ENCODE peak calls at places on chromosomes 16 and 17, in nine cellular contexts. G is testis; C is upper lobe of right lung; X is fibroblast of lung; M is cardiac muscle cell; Q is HCT116; F is aorta; A is CD4-positive, CD25-positive, alpha-beta regulatory T cell; K is left ventricle myocardium inferior. U is an unnamed sample.

GRCh38 chr16:86723699-86724098 is 145.3 kb downstream of the FOXL1 start:
- DNase-seq in G (peak), C (no peak), X (no peak), M (no peak), Q (peak), F (no peak), A (no peak), K (no peak), U (no peak)

GRCh38 chr17:20033410-20033809 is 24.3 kb downstream of the SPECC1 start:
- DNase-seq in G (no peak), C (no peak), X (no peak), M (no peak), Q (no peak), F (no peak), A (no peak), K (no peak), U (no peak)

GRCh38 chr17:8707591-8708453 is 36.8 kb downstream of the CCDC42 start:
- DNase-seq in G (no peak), C (no peak), X (no peak), M (peak), Q (no peak), F (no peak), A (no peak), K (no peak), U (no peak)

GRCh38 chr17:39737331-39737760 is 392 bp upstream of the GRB7 start:
- DNase-seq in G (no peak), C (no peak), X (no peak), M (no peak), Q (no peak), F (no peak), A (no peak), K (no peak), U (no peak)

GRCh38 chr17:32160526-32160925 is 18.2 kb downstream of the RHOT1 start:
- DNase-seq in G (no peak), C (no peak), X (no peak), M (no peak), Q (no peak), F (no peak), A (no peak), K (no peak), U (no peak)

GRCh38 chr16:49519741-49520140 is 146.1 kb downstream of the C16orf78 start:
- DNase-seq in G (no peak), C (no peak), X (no peak), M (no peak), Q (no peak), F (no peak), A (no peak), K (no peak), U (no peak)

GRCh38 chr16:27264151-27264550 is 4.4 kb downstream of the NSMCE1 start:
- DNase-seq in G (no peak), C (no peak), X (peak), M (peak), Q (peak), F (no peak), A (no peak), K (no peak), U (no peak)

GRCh38 chr17:7495906-7496434 is 11.8 kb downstream of the POLR2A start:
- DNase-seq in G (no peak), C (no peak), X (no peak), M (no peak), Q (no peak), F (no peak), A (no peak), K (no peak), U (no peak)

GRCh38 chr17:34859652-34860051 is 101.6 kb downstream of the CCT6B start:
- DNase-seq in G (no peak), C (no peak), X (no peak), M (no peak), Q (no peak), F (peak), A (no peak), K (no peak), U (no peak)

GRCh38 chr17:28519236-28519635 is 13.1 kb downstream of the FOXN1 start:
- DNase-seq in G (no peak), C (no peak), X (no peak), M (no peak), Q (no peak), F (no peak), A (no peak), K (no peak), U (no peak)

GRCh38 chr16:77951788-77952187 is 70.6 kb upstream of the CLEC3A start:
- DNase-seq in G (no peak), C (no peak), X (no peak), M (peak), Q (peak), F (no peak), A (no peak), K (no peak), U (no peak)

GRCh38 chr17:60229189-60229802 is 79.5 kb downstream of the CA4 start:
- DNase-seq in G (no peak), C (no peak), X (peak), M (peak), Q (peak), F (no peak), A (no peak), K (no peak), U (no peak)

GRCh38 chr16:65728652-65729051 is 606.8 kb upstream of the CDH11 start:
- DNase-seq in G (no peak), C (no peak), X (no peak), M (no peak), Q (no peak), F (no peak), A (no peak), K (no peak), U (no peak)

GRCh38 chr17:40563371-40564052 is 1.8 kb downstream of the CCR7 start:
- DNase-seq in G (no peak), C (no peak), X (no peak), M (no peak), Q (no peak), F (peak), A (peak), K (no peak), U (peak)

GRCh38 chr16:67482260-67482924 is 955 bp downstream of the AGRP start:
- DNase-seq in G (no peak), C (no peak), X (no peak), M (no peak), Q (no peak), F (no peak), A (no peak), K (no peak), U (no peak)

GRCh38 chr16:67483731-67484525 is 581 bp upstream of the AGRP start:
- DNase-seq in G (peak), C (no peak), X (no peak), M (no peak), Q (no peak), F (no peak), A (no peak), K (no peak), U (no peak)

GRCh38 chr16:67481561-67482259 is 753 bp upstream of the ATP6V0D1 start:
- DNase-seq in G (peak), C (peak), X (peak), M (peak), Q (no peak), F (no peak), A (peak), K (peak), U (no peak)

GRCh38 chr16:67480833-67481560 is at the start of gene ATP6V0D1:
- DNase-seq in G (peak), C (peak), X (peak), M (peak), Q (peak), F (peak), A (peak), K (peak), U (peak)

GRCh38 chr16:67483150-67483549 is at the start of gene AGRP:
- DNase-seq in G (no peak), C (no peak), X (no peak), M (no peak), Q (no peak), F (no peak), A (no peak), K (no peak), U (no peak)
- H3K4me3 ChIP-seq in G (no peak), C (peak), X (no peak), M (no peak), Q (no peak), F (no peak), A (peak), K (peak), U (no peak)

GRCh38 chr17:48542114-48542955 is 2.6 kb downstream of the HOXB2 start:
- DNase-seq in G (peak), C (no peak), X (no peak), M (peak), Q (no peak), F (peak), A (no peak), K (no peak), U (no peak)
- H3K27ac ChIP-seq in G (peak), C (peak), X (peak), M (peak), Q (peak), F (peak), A (peak), K (peak), U (no peak)

DNA sequence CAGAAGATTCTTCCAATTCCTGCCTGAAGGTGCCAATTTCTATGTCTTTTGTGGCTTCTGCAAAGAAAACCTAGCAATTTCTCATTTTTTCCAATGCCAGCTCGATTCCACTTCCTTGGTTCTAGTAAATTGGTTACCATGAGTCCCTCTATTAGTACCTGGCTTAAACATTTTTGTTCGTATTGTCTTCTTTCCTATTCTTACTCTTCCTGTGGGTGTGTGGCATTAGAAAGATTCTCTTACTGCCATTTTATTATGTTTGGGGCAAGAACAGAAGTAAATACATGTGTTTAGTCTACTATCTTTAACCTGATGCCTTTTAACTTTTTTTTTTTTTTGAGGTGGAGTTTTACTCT is 20.3 kb upstream of the MAPK3 start:
- DNase-seq in G (no peak), C (no peak), X (no peak), M (no peak), Q (no peak), F (no peak), A (no peak), K (no peak), U (no peak)
- H3K4me3 ChIP-seq in G (no peak), C (no peak), X (no peak), M (no peak), Q (no peak), F (no peak), A (no peak), K (no peak), U (no peak)

GRCh38 chr17:76734080-76734840 is 2.9 kb downstream of the SRSF2 start:
- DNase-seq in G (no peak), C (no peak), X (peak), M (peak), Q (no peak), F (no peak), A (no peak), K (no peak), U (peak)
- H3K27ac ChIP-seq in G (no peak), C (peak), X (peak), M (peak), Q (peak), F (no peak), A (peak), K (peak), U (peak)

DNA sequence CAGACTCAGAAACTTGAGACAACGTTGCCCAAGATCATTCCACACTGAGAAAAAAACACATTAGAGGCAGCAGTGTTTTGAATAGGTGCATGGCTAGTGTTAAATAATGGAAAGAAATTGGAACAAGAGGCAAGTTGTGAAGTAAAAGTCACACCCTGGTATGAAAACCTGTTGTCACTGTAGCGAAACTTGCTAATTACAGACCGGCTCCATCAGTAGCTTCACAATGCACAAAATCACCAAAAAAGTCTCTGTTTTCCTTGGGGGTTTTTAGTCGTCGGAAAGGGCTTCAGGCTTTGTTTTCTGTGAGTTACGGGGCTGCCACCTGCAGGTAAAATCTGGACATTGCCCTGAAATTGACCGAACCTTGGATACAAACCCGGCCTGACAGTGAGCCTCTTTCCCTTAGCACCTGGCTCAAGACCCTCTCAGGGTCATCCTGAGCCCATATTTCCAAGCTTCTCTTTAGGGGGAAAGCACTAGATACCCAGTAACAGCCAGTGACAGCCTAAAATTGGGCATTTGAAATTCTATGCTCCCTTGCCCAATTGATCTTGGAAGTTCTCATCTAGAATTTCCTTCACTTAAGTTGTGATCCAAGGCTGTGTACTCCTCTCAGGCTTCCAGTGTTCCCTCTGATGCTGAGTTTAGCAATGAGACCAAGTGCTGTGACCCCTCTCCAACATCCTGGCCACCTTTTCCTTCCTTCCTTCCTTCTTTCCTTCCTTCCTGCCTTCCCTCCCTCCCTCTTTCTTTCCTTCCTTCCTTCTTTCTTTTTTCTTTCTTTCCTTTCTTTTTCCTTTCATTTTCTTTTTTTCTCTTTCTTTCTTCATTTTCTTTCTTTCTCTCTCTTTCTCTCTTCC is 7.2 kb upstream of the GRB2 start:
- DNase-seq in G (peak), C (no peak), X (peak), M (peak), Q (peak), F (no peak), A (peak), K (no peak), U (peak)
- H3K4me3 ChIP-seq in G (no peak), C (peak), X (no peak), M (no peak), Q (peak), F (no peak), A (peak), K (peak), U (no peak)

GRCh38 chr16:2195316-2196161 is 866 bp downstream of the CASKIN1 start:
- DNase-seq in G (no peak), C (no peak), X (no peak), M (no peak), Q (no peak), F (no peak), A (no peak), K (no peak), U (no peak)
- H3K27ac ChIP-seq in G (no peak), C (no peak), X (no peak), M (no peak), Q (no peak), F (no peak), A (no peak), K (no peak), U (no peak)

GRCh38 chr17:78144146-78144719 is 2.0 kb upstream of the C17orf99 start:
- DNase-seq in G (peak), C (peak), X (peak), M (peak), Q (no peak), F (peak), A (no peak), K (peak), U (no peak)
- H3K4me3 ChIP-seq in G (no peak), C (no peak), X (no peak), M (no peak), Q (no peak), F (no peak), A (no peak), K (peak), U (no peak)

GRCh38 chr17:2204393-2204792 is 99.2 kb downstream of the SMG6 start:
- DNase-seq in G (no peak), C (no peak), X (no peak), M (no peak), Q (no peak), F (no peak), A (no peak), K (no peak), U (no peak)

GRCh38 chr17:2203818-2204217 is 99.8 kb downstream of the SMG6 start:
- DNase-seq in G (no peak), C (no peak), X (no peak), M (no peak), Q (no peak), F (no peak), A (no peak), K (no peak), U (no peak)

GRCh38 chr17:2198917-2199316 is 104.7 kb downstream of the SMG6 start:
- DNase-seq in G (no peak), C (no peak), X (peak), M (peak), Q (no peak), F (no peak), A (no peak), K (no peak), U (peak)

GRCh38 chr17:2202302-2202995 is 101.1 kb downstream of the SMG6 start:
- DNase-seq in G (no peak), C (no peak), X (no peak), M (no peak), Q (no peak), F (no peak), A (no peak), K (no peak), U (no peak)

DNA sequence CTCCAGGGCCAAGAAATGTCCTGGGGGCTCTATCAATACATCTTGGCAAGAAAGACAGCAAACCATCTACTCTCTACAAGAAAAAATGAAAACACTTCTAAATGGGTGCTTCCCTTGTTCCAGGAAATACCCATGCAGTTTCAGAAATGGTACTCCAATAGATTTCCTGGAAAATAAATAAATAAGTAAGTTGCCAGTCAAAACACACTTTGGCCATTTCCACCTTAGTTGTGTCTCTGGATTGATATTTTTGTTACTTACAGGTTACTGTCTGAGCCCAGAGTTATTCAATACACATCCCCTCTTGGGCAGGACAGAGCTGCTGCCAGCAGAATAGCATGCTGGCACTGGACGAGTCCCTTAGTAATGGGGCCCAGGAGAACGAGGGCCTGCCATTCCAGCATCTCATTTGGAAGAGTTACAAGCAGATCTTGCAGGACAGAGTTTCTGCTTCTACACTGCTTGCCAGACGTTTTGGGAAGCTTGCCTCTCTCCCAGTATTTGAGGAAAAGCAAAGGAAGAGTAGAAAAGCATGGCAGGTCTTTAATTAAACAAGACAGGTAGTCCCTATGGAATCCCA is 100.5 kb downstream of the SMG6 start:
- DNase-seq in G (no peak), C (no peak), X (no peak), M (no peak), Q (no peak), F (no peak), A (no peak), K (no peak), U (no peak)
- H3K27ac ChIP-seq in G (no peak), C (no peak), X (no peak), M (peak), Q (no peak), F (no peak), A (peak), K (peak), U (no peak)

GRCh38 chr17:76784926-76785325 is 47.0 kb downstream of the MFSD11 start:
- DNase-seq in G (no peak), C (no peak), X (no peak), M (no peak), Q (no peak), F (no peak), A (no peak), K (no peak), U (no peak)
- H3K4me3 ChIP-seq in G (no peak), C (no peak), X (no peak), M (no peak), Q (no peak), F (no peak), A (no peak), K (no peak), U (no peak)

DNA sequence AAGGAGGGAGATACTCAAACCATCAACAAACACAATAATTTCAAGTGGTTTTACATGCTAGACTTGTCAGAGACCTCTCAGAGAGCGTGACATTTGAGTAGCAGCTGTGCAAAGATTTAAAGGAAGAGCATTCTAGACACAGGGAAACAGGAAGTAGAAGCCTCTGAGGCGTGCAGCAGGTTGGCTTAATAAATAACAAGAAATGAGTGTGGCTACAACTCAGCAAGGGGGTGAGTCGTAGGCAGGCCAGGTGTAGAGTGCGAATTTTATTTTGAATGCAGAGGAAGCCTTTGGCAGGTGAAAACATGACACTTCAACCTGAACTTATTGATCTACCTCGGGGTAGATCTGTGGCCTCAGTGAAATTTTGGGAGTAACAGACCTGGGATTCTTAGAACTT is 73.2 kb upstream of the MRTFB start:
- DNase-seq in G (no peak), C (no peak), X (no peak), M (no peak), Q (no peak), F (no peak), A (no peak), K (no peak), U (no peak)
- H3K27ac ChIP-seq in G (no peak), C (no peak), X (no peak), M (peak), Q (no peak), F (no peak), A (no peak), K (peak), U (no peak)